ENCODE peak calls at places on chromosome 2, in nine cellular contexts. O, N, Q, T, U, P, V, I and L are unnamed samples.

GRCh38 chr2:150789376-150789905 is 302.0 kb upstream of the RND3 start:
- DNase-seq in O (no peak), N (no peak), Q (no peak), T (no peak), U (no peak), P (no peak), V (no peak), I (no peak), L (no peak)

GRCh38 chr2:186098821-186099220 is 360.2 kb downstream of the FSIP2 start:
- DNase-seq in O (no peak), N (no peak), Q (no peak), T (no peak), U (no peak), P (no peak), V (no peak), I (no peak), L (no peak)

GRCh38 chr2:208607694-208608093 is 201.1 kb downstream of the PTH2R start:
- DNase-seq in O (no peak), N (peak; percentile 36), Q (no peak), T (no peak), U (no peak), P (no peak), V (no peak), I (no peak), L (no peak)

GRCh38 chr2:71156531-71156930 is 26.1 kb downstream of the MPHOSPH10 start:
- DNase-seq in O (peak; percentile 39), N (no peak), Q (no peak), T (no peak), U (no peak), P (no peak), V (no peak), I (peak; percentile 37), L (no peak)

GRCh38 chr2:1609040-1609439 is 135.3 kb downstream of the PXDN start:
- DNase-seq in O (no peak), N (no peak), Q (no peak), T (no peak), U (no peak), P (no peak), V (no peak), I (no peak), L (no peak)

GRCh38 chr2:78749648-78750047 is 275.9 kb upstream of the REG3G start:
- DNase-seq in O (no peak), N (no peak), Q (no peak), T (no peak), U (no peak), P (no peak), V (no peak), I (no peak), L (no peak)

GRCh38 chr2:207469380-207469779 is 60.4 kb upstream of the CREB1 start:
- DNase-seq in O (no peak), N (no peak), Q (no peak), T (no peak), U (no peak), P (no peak), V (no peak), I (no peak), L (no peak)

GRCh38 chr2:47657886-47658577 is 124.9 kb upstream of the MSH6 start:
- DNase-seq in O (no peak), N (no peak), Q (no peak), T (no peak), U (no peak), P (no peak), V (no peak), I (no peak), L (no peak)

GRCh38 chr2:7612969-7613368 is 695.8 kb downstream of the RNF144A start:
- DNase-seq in O (peak; percentile 41), N (no peak), Q (no peak), T (no peak), U (no peak), P (no peak), V (no peak), I (peak; percentile 15), L (no peak)

GRCh38 chr2:44766220-44766619 is 175.3 kb upstream of the SIX3 start:
- DNase-seq in O (no peak), N (no peak), Q (no peak), T (no peak), U (no peak), P (no peak), V (no peak), I (no peak), L (no peak)

GRCh38 chr2:96514521-96514920 is 9.4 kb upstream of the NEURL3 start:
- DNase-seq in O (no peak), N (no peak), Q (no peak), T (no peak), U (no peak), P (peak; percentile 21), V (no peak), I (no peak), L (no peak)

GRCh38 chr2:105179469-105180372 is 61.8 kb upstream of the GPR45 start:
- DNase-seq in O (peak; percentile 59), N (peak; percentile 5), Q (peak; percentile 72), T (peak; percentile 85), U (no peak), P (no peak), V (no peak), I (peak; percentile 88), L (peak; percentile 93)

GRCh38 chr2:235990344-235990743 is 177.8 kb downstream of the GBX2 start:
- DNase-seq in O (no peak), N (no peak), Q (no peak), T (no peak), U (no peak), P (no peak), V (no peak), I (no peak), L (no peak)

GRCh38 chr2:130785466-130786055 is 30.2 kb downstream of the AMER3 start:
- DNase-seq in O (no peak), N (no peak), Q (no peak), T (no peak), U (no peak), P (no peak), V (no peak), I (no peak), L (no peak)